ENCODE peak calls at places on chromosomes 11 and 22, in seven cellular contexts. N is neural progenitor cell, K is body of pancreas, U is hepatocyte, T is astrocyte of the spinal cord, R is upper lobe of right lung, S is mucosa of descending colon. C is an unnamed sample.

GRCh38 chr11:80958966-80959365 is 1518.1 kb upstream of the TENM4 start:
- DNase-seq in S (no peak), U (no peak), K (no peak), T (no peak), R (no peak), N (no peak), C (peak; percentile 16)

GRCh38 chr11:103829596-103829995 is 206.8 kb upstream of the DDI1 start:
- DNase-seq in T (no peak), S (peak; percentile 24), N (no peak), K (no peak), R (peak; percentile 52), U (no peak), C (no peak)

GRCh38 chr22:20972014-20972797 is 5.2 kb downstream of the AIFM3 start:
- DNase-seq in N (no peak), T (no peak), U (no peak), R (no peak), K (no peak), S (no peak), C (no peak)

GRCh38 chr11:34501500-34501899 is 12.1 kb downstream of the ELF5 start:
- DNase-seq in S (no peak), U (peak; percentile 46), K (no peak), N (peak; percentile 26), R (no peak), T (peak; percentile 96), C (peak; percentile 92)

GRCh38 chr11:56917708-56918450 is 70.8 kb upstream of the OR5AK2 start:
- DNase-seq in S (no peak), K (no peak), R (no peak), U (no peak), N (no peak), T (no peak), C (peak; percentile 1)

GRCh38 chr22:30943368-30943767 is 25.2 kb downstream of the MORC2 start:
- DNase-seq in N (no peak), U (no peak), T (no peak), R (no peak), K (no peak), S (peak; percentile 37), C (no peak)

GRCh38 chr11:126358763-126359160 is 3.3 kb downstream of the ST3GAL4 start:
- DNase-seq in T (no peak), S (peak; percentile 16), U (no peak), K (no peak), R (peak; percentile 47), N (no peak), C (no peak)

GRCh38 chr11:125517116-125517804 is 21.2 kb upstream of the FEZ1 start:
- DNase-seq in T (peak; percentile 84), K (no peak), R (no peak), S (no peak), N (peak; percentile 97), U (peak; percentile 62), C (peak; percentile 86)

GRCh38 chr11:80638296-80638695 is 1197.5 kb upstream of the TENM4 start:
- DNase-seq in R (no peak), S (no peak), T (no peak), N (no peak), U (no peak), K (no peak), C (no peak)

GRCh38 chr11:25981998-25982397 is 349.9 kb upstream of the ANO3 start:
- DNase-seq in R (no peak), S (no peak), K (no peak), T (peak; percentile 71), N (peak; percentile 65), U (peak; percentile 66), C (peak; percentile 89)

GRCh38 chr11:26319906-26320305 is 12.0 kb upstream of the ANO3 start:
- DNase-seq in N (peak; percentile 55), T (peak; percentile 53), K (no peak), R (no peak), U (no peak), S (no peak), C (peak; percentile 34)

GRCh38 chr11:76778874-76779273 is 4.3 kb upstream of the TSKU start:
- DNase-seq in T (no peak), K (no peak), R (no peak), N (no peak), S (no peak), U (no peak), C (no peak)

GRCh38 chr11:68311155-68312116 is 955 bp upstream of the LRP5 start:
- DNase-seq in N (no peak), R (peak; percentile 70), U (no peak), T (no peak), S (peak; percentile 42), K (peak; percentile 36), C (no peak)

GRCh38 chr22:27132896-27133500 is 475.6 kb downstream of the MIAT start:
- DNase-seq in N (no peak), S (no peak), R (no peak), T (no peak), U (no peak), K (no peak), C (no peak)

GRCh38 chr22:28570697-28571373 is 108.8 kb downstream of the TTC28 start:
- DNase-seq in T (no peak), N (no peak), K (no peak), U (no peak), R (no peak), S (no peak), C (no peak)

GRCh38 chr11:132605794-132606570 is 926.3 kb downstream of the OPCML start:
- DNase-seq in N (peak; percentile 29), R (no peak), K (no peak), U (no peak), T (no peak), S (no peak), C (no peak)

GRCh38 chr22:43637861-43638260 is 174.2 kb downstream of the EFCAB6 start:
- DNase-seq in K (no peak), U (no peak), T (no peak), S (no peak), N (no peak), R (no peak), C (no peak)

GRCh38 chr22:47056776-47057470 is 294.5 kb downstream of the TBC1D22A start:
- DNase-seq in R (peak; percentile 53), U (no peak), N (no peak), T (no peak), K (peak; percentile 8), S (no peak), C (no peak)

GRCh38 chr22:46846832-46847355 is 84.4 kb downstream of the TBC1D22A start:
- DNase-seq in N (no peak), U (no peak), T (peak; percentile 18), R (no peak), S (no peak), K (no peak), C (no peak)

GRCh38 chr11:68331338-68331947 is 19.1 kb downstream of the LRP5 start:
- DNase-seq in K (no peak), R (no peak), T (no peak), N (no peak), U (peak; percentile 49), S (peak; percentile 55), C (no peak)

GRCh38 chr11:36056160-36056751 is 112.4 kb downstream of the LDLRAD3 start:
- DNase-seq in N (peak; percentile 66), U (peak; percentile 36), S (no peak), T (no peak), K (peak; percentile 48), R (no peak), C (peak; percentile 49)

GRCh38 chr22:49951001-49951677 is 9.4 kb upstream of the PIM3 start:
- DNase-seq in U (peak; percentile 88), N (no peak), K (peak; percentile 100), T (peak; percentile 91), S (peak; percentile 93), R (peak; percentile 98), C (peak; percentile 51)

GRCh38 chr22:42418811-42419243 is 13.4 kb downstream of the NFAM1 start:
- DNase-seq in T (no peak), N (no peak), K (no peak), R (peak; percentile 78), U (no peak), S (no peak), C (no peak)

GRCh38 chr11:1088927-1089737 is 14.5 kb downstream of the MUC2 start:
- DNase-seq in K (no peak), R (peak; percentile 60), N (no peak), U (no peak), T (no peak), S (peak; percentile 32), C (no peak)

GRCh38 chr11:11406652-11407051 is 53.6 kb upstream of the CSNK2A3 start:
- DNase-seq in N (no peak), U (no peak), K (no peak), R (no peak), T (no peak), S (no peak), C (no peak)
- TF ChIP-seq CTCF in N (no peak), U (no peak), K (no peak), R (no peak), T (no peak), S (no peak), C (no peak)

GRCh38 chr11:120828847-120829246 is 195.1 kb upstream of the TBCEL start:
- DNase-seq in S (no peak), N (no peak), T (no peak), K (no peak), R (no peak), U (no peak), C (no peak)

GRCh38 chr11:120835601-120836228 is 188.2 kb upstream of the TBCEL start:
- DNase-seq in U (peak; percentile 49), S (no peak), T (no peak), N (no peak), K (no peak), R (no peak), C (no peak)

GRCh38 chr11:120834686-120835225 is 189.1 kb upstream of the TBCEL start:
- DNase-seq in K (no peak), N (peak; percentile 41), T (no peak), S (no peak), U (no peak), R (no peak), C (no peak)

GRCh38 chr11:120830092-120830491 is 193.8 kb upstream of the TBCEL start:
- DNase-seq in R (peak; percentile 28), N (no peak), K (no peak), T (no peak), S (no peak), U (no peak), C (no peak)

DNA sequence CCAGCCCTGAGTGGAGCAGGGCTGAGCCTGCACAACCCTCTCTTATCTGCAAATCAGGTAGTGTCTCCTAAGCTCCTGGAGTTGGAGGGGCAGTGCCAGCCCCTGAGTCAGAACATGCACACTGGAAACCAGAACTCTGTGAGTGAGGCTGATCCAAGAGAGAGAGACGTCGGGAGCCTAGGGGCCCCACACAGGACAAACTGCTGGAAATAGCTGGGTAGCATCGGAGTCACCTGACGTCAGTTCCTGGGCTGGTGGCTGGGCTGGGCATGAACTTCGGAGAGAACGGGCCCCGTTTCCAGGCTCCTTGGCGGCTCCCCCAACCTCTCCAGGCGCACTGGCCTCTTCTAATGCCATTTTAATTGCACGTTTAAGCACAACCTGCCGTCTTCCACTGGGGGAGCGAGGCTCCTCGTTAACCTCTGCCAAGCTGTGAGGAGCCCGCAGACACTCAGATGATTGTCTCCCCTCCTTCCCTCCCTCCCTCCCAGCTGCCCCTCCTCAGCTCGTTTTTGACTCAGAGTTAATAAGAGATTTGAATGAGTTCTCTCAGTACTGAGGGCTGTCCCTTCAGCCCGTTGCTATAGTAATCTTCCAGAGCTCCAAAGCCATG is 191.2 kb upstream of the TBCEL start:
- DNase-seq in U (peak; percentile 30), S (no peak), N (peak; percentile 68), K (no peak), T (no peak), R (no peak), C (no peak)
- H3K4me3 ChIP-seq in U (no peak overlapping the region), S (no peak overlapping the region), N (no peak overlapping the region), K (no peak overlapping the region), T (no peak overlapping the region), R (no peak overlapping the region), C (no peak overlapping the region)

GRCh38 chr11:58647141-58647699 is 24.8 kb downstream of the CNTF start:
- DNase-seq in R (no peak), K (no peak), S (no peak), N (no peak), T (no peak), U (no peak), C (no peak)
- TF ChIP-seq CTCF in R (no peak), K (no peak), S (no peak), N (no peak), T (no peak), U (no peak), C (no peak)

GRCh38 chr22:19766506-19767426 is 6.2 kb downstream of the TBX1 start:
- DNase-seq in T (no peak), R (peak; percentile 86), S (peak; percentile 68), K (peak; percentile 46), N (peak; percentile 56), U (peak; percentile 47), C (no peak)
- H3K4me3 ChIP-seq in T (no peak overlapping the region), R (peak overlapping the region; percentile 37), S (no peak overlapping the region), K (no peak overlapping the region), N (peak overlapping the region; percentile 27), U (no peak overlapping the region), C (no peak overlapping the region)